ENCODE peak calls at places on chromosomes 5 and 9, in six cellular contexts. Z is kidney; V is CD8-positive, alpha-beta memory T cell; S is A549; G is HCT116; A is cardiac muscle cell. I is an unnamed sample. For H3K9me3 and H3K4me1, the result is how much of the 10 kb centered on the place peaks cover.

GRCh38 chr9:123005964-123006363 is 27.5 kb upstream of the GPR21 start:
- DNase-seq in A (no peak), V (no peak), G (no peak), Z (no peak), S (no peak), I (no peak)

GRCh38 chr9:130206579-130206978 is 34.4 kb downstream of the NCS1 start:
- DNase-seq in Z (no peak), A (no peak), G (no peak), V (no peak), S (no peak), I (no peak)

GRCh38 chr9:4375424-4376195 is 75.7 kb upstream of the GLIS3 start:
- DNase-seq in Z (no peak), A (peak), V (no peak), S (peak), G (peak), I (no peak)

GRCh38 chr9:91185193-91185886 is 176.4 kb downstream of the AUH start:
- DNase-seq in Z (no peak), S (no peak), A (no peak), V (no peak), G (no peak), I (no peak)

GRCh38 chr5:468401-468800 is 25.4 kb downstream of the EXOC3 start:
- DNase-seq in A (no peak), Z (no peak), S (no peak), G (no peak), V (peak), I (peak)

GRCh38 chr5:102554728-102555127 is 55.9 kb upstream of the SLCO6A1 start:
- DNase-seq in G (peak), V (no peak), Z (no peak), A (peak), S (no peak), I (no peak)

GRCh38 chr9:97475079-97475478 is 26.4 kb upstream of the TMOD1 start:
- DNase-seq in V (no peak), Z (no peak), A (no peak), S (no peak), G (no peak), I (no peak)

GRCh38 chr9:131524578-131525315 is 6.3 kb downstream of the UCK1 start:
- DNase-seq in A (no peak), G (no peak), Z (no peak), S (no peak), V (no peak), I (no peak)

GRCh38 chr9:109745335-109746283 is 34.4 kb upstream of the PALM2AKAP2 start:
- DNase-seq in Z (no peak), A (peak), S (no peak), G (no peak), V (no peak), I (peak)

GRCh38 chr5:179269781-179270543 is 75.3 kb downstream of the ADAMTS2 start:
- DNase-seq in G (no peak), Z (peak), V (peak), A (no peak), S (no peak), I (no peak)

GRCh38 chr5:6221141-6221626 is 157.2 kb downstream of the MED10 start:
- DNase-seq in V (no peak), G (no peak), S (no peak), Z (no peak), A (no peak), I (no peak)
- H3K9me3 ChIP-seq in V (under half), G (under half), S (under half), Z (under half), A (under half), I (under half)

GRCh38 chr9:82920154-82920553 is 142.8 kb downstream of the RASEF start:
- DNase-seq in G (no peak), S (no peak), A (no peak), Z (no peak), V (no peak), I (no peak)

GRCh38 chr9:82922686-82923085 is 140.3 kb downstream of the RASEF start:
- DNase-seq in V (no peak), G (no peak), S (no peak), Z (no peak), A (no peak), I (no peak)

GRCh38 chr9:82924243-82924605 is 138.7 kb downstream of the RASEF start:
- DNase-seq in A (no peak), V (no peak), G (no peak), S (no peak), Z (no peak), I (no peak)

GRCh38 chr9:82923410-82924242 is 139.3 kb downstream of the RASEF start:
- DNase-seq in Z (no peak), A (no peak), V (no peak), G (no peak), S (no peak), I (no peak)
- H3K4me3 ChIP-seq in Z (no peak), A (no peak), V (no peak), G (no peak), S (no peak), I (no peak)

DNA sequence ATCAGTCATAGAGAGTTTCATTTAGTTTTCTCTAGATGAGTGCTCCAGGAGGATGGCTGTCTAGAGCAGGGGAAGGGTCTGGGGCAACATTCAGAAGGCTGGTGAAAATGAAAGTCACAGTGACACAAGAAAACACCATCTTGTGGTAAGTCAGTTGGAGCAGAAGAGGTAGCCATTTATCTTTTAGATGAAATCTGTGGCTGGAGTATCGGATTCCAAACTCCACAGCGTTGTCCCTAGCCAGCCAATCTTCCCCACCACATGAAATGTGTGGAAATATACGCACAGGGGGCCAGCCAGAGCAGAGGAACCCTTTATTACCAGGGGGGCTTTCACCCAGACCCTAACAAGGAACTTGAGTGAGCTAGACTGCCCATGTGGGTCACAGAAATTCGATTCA is 15.9 kb upstream of the TNFAIP8 start:
- DNase-seq in V (no peak), A (no peak), Z (no peak), G (no peak), S (no peak), I (no peak)
- H3K4me1 ChIP-seq in V (half or more), A (half or more), Z (under half), G (under half), S (under half), I (under half)

GRCh38 chr9:37406603-37407401 is 15.7 kb upstream of the GRHPR start:
- DNase-seq in S (no peak), A (no peak), V (no peak), G (no peak), Z (peak), I (peak)

GRCh38 chr9:37407468-37407867 is 15.0 kb upstream of the GRHPR start:
- DNase-seq in Z (no peak), G (no peak), A (no peak), V (no peak), S (peak), I (no peak)

GRCh38 chr9:37405350-37405749 is 17.1 kb upstream of the GRHPR start:
- DNase-seq in A (no peak), Z (no peak), S (no peak), V (no peak), G (no peak), I (no peak)

GRCh38 chr9:37405764-37406380 is 16.6 kb upstream of the GRHPR start:
- DNase-seq in A (no peak), S (no peak), G (no peak), Z (peak), V (no peak), I (no peak)

GRCh38 chr9:37404590-37404989 is 17.9 kb upstream of the GRHPR start:
- DNase-seq in G (no peak), Z (peak), V (no peak), S (no peak), A (no peak), I (no peak)
- H3K9me3 ChIP-seq in G (under half), Z (under half), V (under half), S (under half), A (under half), I (under half)

GRCh38 chr9:21334603-21334968 is 618 bp downstream of the KLHL9 start:
- DNase-seq in V (no peak), G (no peak), A (no peak), S (peak), Z (no peak), I (no peak)
- H3K4me3 ChIP-seq in V (peak), G (peak), A (peak), S (peak), Z (peak), I (peak)

DNA sequence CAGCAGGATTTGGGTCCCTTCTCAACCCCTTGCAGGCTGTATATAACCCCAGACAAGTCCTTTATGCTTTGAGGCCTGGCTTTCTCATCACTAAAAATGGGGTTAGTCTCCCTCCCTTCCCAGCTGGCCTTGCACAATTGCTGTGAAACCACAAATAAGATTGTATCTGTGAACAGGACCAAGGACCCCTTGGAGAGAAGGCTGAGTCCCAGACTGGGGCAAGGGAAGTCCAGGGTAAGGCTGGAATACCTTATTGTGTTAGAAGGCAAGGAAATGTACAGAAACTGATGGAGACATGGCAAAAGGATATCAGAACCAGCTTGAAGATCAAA is 11.4 kb downstream of the MACROH2A1 start:
- DNase-seq in A (no peak), Z (no peak), G (no peak), S (no peak), V (no peak), I (no peak)
- H3K4me1 ChIP-seq in A (half or more), Z (under half), G (under half), S (under half), V (under half), I (under half)

GRCh38 chr9:135272608-135273007 is 185.1 kb downstream of the OLFM1 start:
- DNase-seq in Z (peak), S (no peak), A (no peak), V (no peak), G (no peak), I (no peak)
- H3K9me3 ChIP-seq in Z (under half), S (under half), A (under half), V (under half), G (under half), I (under half)

GRCh38 chr9:132994410-132995120 is 16.1 kb downstream of the GFI1B start:
- DNase-seq in V (no peak), Z (peak), S (peak), G (no peak), A (no peak), I (no peak)
- H3K4me3 ChIP-seq in V (no peak), Z (no peak), S (no peak), G (no peak), A (no peak), I (no peak)

DNA sequence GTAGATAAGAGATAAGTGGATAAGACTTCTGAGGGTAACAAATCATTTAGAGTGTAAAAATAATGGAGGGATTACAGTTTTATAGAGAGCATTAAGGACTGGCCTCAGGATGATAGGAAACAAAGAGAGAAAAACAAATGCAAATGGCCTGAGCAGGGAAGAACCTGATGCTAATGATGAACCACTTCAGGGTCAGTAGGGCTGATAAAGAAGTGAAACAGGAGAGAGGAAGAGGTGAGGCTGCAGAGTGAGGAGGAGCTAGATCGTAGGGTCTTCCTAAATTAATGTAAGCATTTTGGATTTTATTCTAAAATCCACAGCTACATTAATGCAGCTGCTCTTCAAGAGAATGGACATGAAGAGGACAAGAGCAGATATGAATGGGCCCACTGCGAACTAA is 698.0 kb upstream of the MEF2C start:
- DNase-seq in Z (no peak), A (no peak), V (no peak), S (no peak), G (no peak), I (no peak)
- H3K4me1 ChIP-seq in Z (under half), A (under half), V (under half), S (under half), G (under half), I (under half)